ENCODE peak calls at places on chromosome 5, in eight cellular contexts. P, H, Z, L, N, Y, M and X are unnamed samples.

GRCh38 chr5:177437623-177438022 is 9.0 kb upstream of the PRR7 start:
- DNase-seq in L (no peak), N (no peak), M (no peak), H (no peak), Z (no peak), P (no peak), Y (no peak), X (no peak)

GRCh38 chr5:139061274-139061673 is 136.9 kb downstream of the SIL1 start:
- DNase-seq in M (peak), Y (peak), Z (no peak), N (no peak), P (peak), L (no peak), H (no peak), X (peak)

GRCh38 chr5:140800816-140801493 is at the start of gene PCDHA3:
- DNase-seq in L (no peak), Z (no peak), Y (no peak), P (peak), M (no peak), H (peak), N (no peak), X (no peak)

GRCh38 chr5:165242701-165243100 is 1737.3 kb downstream of the MAT2B start:
- DNase-seq in M (no peak), Z (no peak), H (no peak), L (no peak), Y (no peak), P (no peak), N (no peak), X (no peak)

GRCh38 chr5:109630109-109630508 is 59.6 kb upstream of the MAN2A1 start:
- DNase-seq in P (no peak), Z (no peak), L (no peak), N (no peak), Y (no peak), M (no peak), H (no peak), X (no peak)

GRCh38 chr5:95087819-95088317 is 197.0 kb downstream of the MCTP1 start:
- DNase-seq in N (no peak), Z (no peak), Y (no peak), L (no peak), H (no peak), P (peak), M (no peak), X (no peak)

GRCh38 chr5:127392762-127393161 is 102.2 kb downstream of the MEGF10 start:
- DNase-seq in P (no peak), Z (no peak), N (no peak), Y (no peak), M (no peak), H (no peak), L (no peak), X (no peak)

GRCh38 chr5:159936686-159937329 is 20.5 kb downstream of the ADRA1B start:
- DNase-seq in M (no peak), P (peak), L (no peak), Y (no peak), Z (no peak), H (no peak), N (no peak), X (no peak)

GRCh38 chr5:34743878-34744277 is 87.8 kb downstream of the RAI14 start:
- DNase-seq in H (peak), P (peak), L (no peak), Y (peak), Z (no peak), N (no peak), M (no peak), X (peak)

GRCh38 chr5:104139840-104140239 is 577.3 kb upstream of the NUDT12 start:
- DNase-seq in L (no peak), Z (no peak), Y (no peak), H (no peak), P (no peak), N (no peak), M (no peak), X (no peak)

GRCh38 chr5:144390133-144390532 is 219.5 kb downstream of the KCTD16 start:
- DNase-seq in P (peak), L (no peak), Z (no peak), N (no peak), H (peak), M (peak), Y (no peak), X (no peak)

GRCh38 chr5:112583166-112583565 is 154.5 kb upstream of the APC start:
- DNase-seq in H (no peak), P (no peak), N (no peak), M (no peak), Z (no peak), Y (no peak), L (no peak), X (no peak)

GRCh38 chr5:83802686-83803085 is 82.0 kb upstream of the HAPLN1 start:
- DNase-seq in Z (no peak), M (no peak), Y (no peak), L (no peak), P (no peak), N (no peak), H (no peak), X (no peak)

GRCh38 chr5:1315018-1315708 is 20.3 kb upstream of the TERT start:
- DNase-seq in M (peak), Z (no peak), L (peak), P (no peak), N (no peak), Y (no peak), H (no peak), X (no peak)

GRCh38 chr5:8184455-8185063 is 315.6 kb downstream of the MTRR start:
- DNase-seq in L (peak), H (peak), Z (no peak), Y (no peak), N (no peak), P (peak), M (peak), X (no peak)

GRCh38 chr5:112084149-112084548 is 327.2 kb upstream of the NREP start:
- DNase-seq in N (no peak), P (no peak), Z (no peak), L (no peak), M (no peak), Y (no peak), H (no peak), X (no peak)

GRCh38 chr5:65394078-65394477 is 87.6 kb downstream of the ADAMTS6 start:
- DNase-seq in Z (no peak), L (no peak), N (no peak), P (peak), H (peak), M (no peak), Y (peak), X (peak)

GRCh38 chr5:66315784-66316183 is 171.7 kb downstream of the SREK1 start:
- DNase-seq in N (no peak), H (no peak), L (no peak), Z (no peak), M (no peak), P (no peak), Y (no peak), X (no peak)

GRCh38 chr5:59021837-59022514 is 439.1 kb downstream of the RAB3C start:
- DNase-seq in N (no peak), L (no peak), Z (no peak), Y (no peak), P (peak), H (no peak), M (peak), X (no peak)

GRCh38 chr5:65811004-65811403 is 89.0 kb downstream of the NLN start:
- DNase-seq in H (peak), Z (no peak), P (no peak), L (no peak), N (no peak), Y (no peak), M (no peak), X (no peak)

GRCh38 chr5:69414885-69415583 is at the start of gene MARVELD2:
- DNase-seq in Z (no peak), P (peak), H (peak), L (peak), Y (no peak), N (no peak), M (peak), X (no peak)

GRCh38 chr5:142000709-142001484 is 11.9 kb downstream of the GNPDA1 start:
- DNase-seq in N (no peak), Z (no peak), L (no peak), Y (no peak), P (peak), M (no peak), H (peak), X (no peak)

GRCh38 chr5:131212471-131213021 is 41.8 kb downstream of the LYRM7 start:
- DNase-seq in Z (no peak), H (no peak), Y (no peak), M (no peak), N (no peak), L (no peak), P (no peak), X (no peak)

GRCh38 chr5:51621156-51621555 is 237.9 kb downstream of the ISL1 start:
- DNase-seq in Z (no peak), P (peak), M (no peak), H (no peak), L (no peak), N (no peak), Y (no peak), X (no peak)

GRCh38 chr5:173855995-173856656 is 32.0 kb upstream of the CPEB4 start:
- DNase-seq in L (no peak), Y (no peak), H (no peak), P (no peak), M (no peak), Z (no peak), N (no peak), X (no peak)